ENCODE peak calls at places on chromosomes 11 and 22, in seven cellular contexts. E, N, U, R, T, D and A are unnamed samples.

GRCh38 chr22:49735411-49736311 is 92.0 kb downstream of the BRD1 start:
- DNase-seq in E (no peak), N (no peak), T (no peak), D (no peak), U (peak; percentile 24), R (peak; percentile 2), A (no peak)

GRCh38 chr11:60978546-60979380 is 7.3 kb downstream of the CD6 start:
- DNase-seq in R (no peak), D (no peak), T (no peak), N (peak; percentile 34), U (no peak), E (peak; percentile 79), A (no peak)

GRCh38 chr22:30838111-30838510 is 130.5 kb downstream of the MORC2 start:
- DNase-seq in N (no peak), E (no peak), U (no peak), R (no peak), D (no peak), T (no peak), A (no peak)

GRCh38 chr11:61152816-61153592 is 8.2 kb downstream of the VPS37C start:
- DNase-seq in D (peak; percentile 91), U (peak; percentile 71), R (peak; percentile 90), N (no peak), T (peak; percentile 35), E (no peak), A (peak; percentile 40)

GRCh38 chr22:25942126-25942988 is 200.4 kb downstream of the MYO18B start:
- DNase-seq in U (no peak), N (no peak), D (no peak), R (no peak), T (no peak), E (no peak), A (no peak)

GRCh38 chr11:2390871-2391662 is 9.5 kb upstream of the TSSC4 start:
- DNase-seq in U (no peak), T (peak; percentile 28), N (no peak), D (peak; percentile 79), R (peak; percentile 93), E (no peak), A (no peak)

GRCh38 chr11:75918295-75918694 is 103.3 kb downstream of the UVRAG start:
- DNase-seq in N (no peak), T (no peak), D (no peak), R (no peak), E (no peak), U (no peak), A (no peak)

GRCh38 chr22:47929646-47930185 is 1167.3 kb downstream of the TBC1D22A start:
- DNase-seq in D (no peak), T (no peak), E (no peak), N (no peak), U (no peak), R (no peak), A (no peak)

GRCh38 chr11:69750108-69750850 is 24.9 kb downstream of the FGF4 start:
- DNase-seq in U (no peak), D (no peak), R (no peak), N (no peak), E (no peak), T (no peak), A (no peak)

GRCh38 chr11:67666303-67666645 is 8.1 kb downstream of the ALDH3B2 start:
- DNase-seq in D (no peak), R (no peak), N (no peak), T (no peak), E (no peak), U (no peak), A (no peak)

GRCh38 chr11:16604784-16605439 is 133.5 kb upstream of the C11orf58 start:
- DNase-seq in N (no peak), R (peak; percentile 58), E (peak; percentile 27), D (peak; percentile 61), T (peak; percentile 22), U (no peak), A (no peak)

GRCh38 chr11:36746886-36747710 is 149.1 kb upstream of the RAG2 start:
- DNase-seq in T (peak; percentile 80), D (peak; percentile 89), E (peak; percentile 81), U (peak; percentile 83), R (peak; percentile 89), N (peak; percentile 62), A (peak; percentile 70)

GRCh38 chr22:39954584-39955055 is 5.6 kb upstream of the TMA7B start:
- DNase-seq in E (peak; percentile 35), N (no peak), U (no peak), D (peak; percentile 16), R (peak; percentile 87), T (no peak), A (no peak)

GRCh38 chr11:104534268-104534667 is 364.0 kb downstream of the CASP12 start:
- DNase-seq in U (no peak), T (no peak), N (no peak), D (no peak), R (no peak), E (no peak), A (peak; percentile 25)

GRCh38 chr11:84260862-84261261 is 974.7 kb upstream of the CCDC90B start:
- DNase-seq in E (no peak), T (no peak), U (no peak), R (no peak), D (no peak), N (no peak), A (no peak)

GRCh38 chr22:37897805-37898204 is 8.3 kb upstream of the MICALL1 start:
- DNase-seq in N (no peak), U (no peak), R (peak; percentile 24), T (no peak), E (no peak), D (no peak), A (no peak)

GRCh38 chr11:7573193-7573557 is 59.4 kb downstream of the PPFIBP2 start:
- DNase-seq in D (no peak), T (no peak), N (no peak), E (no peak), R (peak; percentile 74), U (no peak), A (no peak)

GRCh38 chr22:40922484-40923303 is 28.5 kb upstream of the RBX1 start:
- DNase-seq in T (no peak), N (no peak), U (peak; percentile 38), D (peak; percentile 68), R (peak; percentile 71), E (peak; percentile 39), A (peak; percentile 53)

GRCh38 chr11:44743326-44743725 is 16.6 kb downstream of the TSPAN18 start:
- DNase-seq in N (no peak), R (no peak), D (no peak), E (no peak), U (no peak), T (no peak), A (no peak)

GRCh38 chr11:58609723-58610122 is 12.7 kb upstream of the CNTF start:
- DNase-seq in D (no peak), R (no peak), N (no peak), E (no peak), U (no peak), T (no peak), A (no peak)

GRCh38 chr11:111918390-111919256 is at the start of gene C11orf52:
- DNase-seq in D (peak; percentile 94), U (no peak), T (no peak), N (no peak), E (no peak), R (peak; percentile 73), A (no peak)

GRCh38 chr11:1943977-1944376 is 3.2 kb upstream of the MRPL23 start:
- DNase-seq in E (peak; percentile 0), D (no peak), R (peak; percentile 71), T (peak; percentile 60), N (no peak), U (no peak), A (no peak)

GRCh38 chr11:19587979-19588378 is 124.7 kb upstream of the NAV2 start:
- DNase-seq in N (no peak), D (no peak), T (no peak), R (no peak), E (no peak), U (no peak), A (no peak)

GRCh38 chr11:83349371-83349770 is 63.2 kb upstream of the CCDC90B start:
- DNase-seq in U (no peak), T (no peak), N (no peak), E (no peak), D (no peak), R (no peak), A (no peak)

GRCh38 chr11:93089474-93090102 is 108.2 kb downstream of the SLC36A4 start:
- DNase-seq in N (no peak), E (no peak), T (peak; percentile 19), R (peak; percentile 74), U (peak; percentile 72), D (peak; percentile 63), A (no peak)

GRCh38 chr11:61654397-61654829 is 25.8 kb upstream of the DAGLA start:
- DNase-seq in E (no peak), D (peak; percentile 40), R (no peak), T (no peak), U (no peak), N (no peak), A (no peak)

GRCh38 chr22:42500164-42500835 is 19.3 kb downstream of the RRP7A start:
- DNase-seq in U (peak; percentile 76), N (peak; percentile 78), E (peak; percentile 89), R (peak; percentile 77), D (peak; percentile 76), T (peak; percentile 45), A (no peak)

GRCh38 chr11:125494987-125495725 is 909 bp downstream of the FEZ1 start:
- DNase-seq in R (peak; percentile 51), U (no peak), N (no peak), E (peak; percentile 17), D (peak; percentile 36), T (peak; percentile 63), A (peak; percentile 14)

GRCh38 chr11:34654491-34655334 is 33.8 kb downstream of the EHF start:
- DNase-seq in N (no peak), E (no peak), D (peak; percentile 84), R (peak; percentile 76), U (peak; percentile 98), T (peak; percentile 66), A (no peak)

GRCh38 chr22:29377979-29378378 is 10.4 kb downstream of the AP1B1 start:
- DNase-seq in U (no peak), T (no peak), R (no peak), N (no peak), E (no peak), D (no peak), A (no peak)

GRCh38 chr22:41964106-41964494 is 5.1 kb upstream of the SEPTIN3 start:
- DNase-seq in R (no peak), T (no peak), N (no peak), U (no peak), D (no peak), E (no peak), A (no peak)

GRCh38 chr11:9363954-9364912 is 20.2 kb upstream of the IPO7 start:
- DNase-seq in D (peak; percentile 99), U (peak; percentile 95), E (peak; percentile 89), N (peak; percentile 68), T (peak; percentile 99), R (peak; percentile 99), A (peak; percentile 96)

GRCh38 chr11:119572481-119573424 is 149.8 kb upstream of the THY1 start:
- DNase-seq in E (no peak), T (no peak), D (peak; percentile 72), N (no peak), U (no peak), R (no peak), A (no peak)